ENCODE peak calls at places on chromosomes 1 and 21, in six cellular contexts. N is IMR-90, U is upper lobe of right lung, Z is psoas muscle, J is endodermal cell, O is endothelial cell of umbilical vein. G is an unnamed sample.

GRCh38 chr1:10530281-10530740 is 55.6 kb downstream of the PEX14 start:
- DNase-seq in O (peak; percentile 44), J (peak; percentile 92), Z (no peak), U (peak; percentile 90), N (peak; percentile 79), G (no peak)

GRCh38 chr1:1033731-1034437 is 14.0 kb downstream of the AGRN start:
- DNase-seq in J (peak; percentile 81), O (no peak), Z (no peak), U (no peak), N (no peak), G (no peak)

GRCh38 chr1:235557495-235557894 is 53.2 kb upstream of the B3GALNT2 start:
- DNase-seq in U (no peak), N (no peak), O (no peak), J (peak; percentile 85), Z (no peak), G (no peak)

GRCh38 chr1:20732071-20732587 is 374 bp downstream of the SH2D5 start:
- DNase-seq in N (peak; percentile 81), U (peak; percentile 78), Z (no peak), O (peak; percentile 46), J (peak; percentile 94), G (no peak)

GRCh38 chr1:42913426-42914091 is 45.1 kb downstream of the SLC2A1 start:
- DNase-seq in Z (no peak), O (peak; percentile 85), U (no peak), J (peak; percentile 88), N (peak; percentile 82), G (peak; percentile 86)

GRCh38 chr1:201309420-201309819 is 26.1 kb downstream of the PKP1 start:
- DNase-seq in J (peak; percentile 92), U (peak; percentile 80), Z (peak; percentile 92), N (peak; percentile 12), O (peak; percentile 75), G (peak; percentile 83)

GRCh38 chr1:169193191-169193850 is 86.8 kb downstream of the ATP1B1 start:
- DNase-seq in J (no peak), O (peak; percentile 36), Z (no peak), N (peak; percentile 17), U (no peak), G (no peak)

GRCh38 chr1:147463022-147463421 is 78.3 kb upstream of the BCL9 start:
- DNase-seq in O (no peak), N (no peak), Z (no peak), J (no peak), U (no peak), G (no peak)

GRCh38 chr1:42176902-42177519 is 12.5 kb upstream of the GUCA2A start:
- DNase-seq in U (peak; percentile 54), N (peak; percentile 55), J (peak; percentile 78), O (peak; percentile 66), Z (no peak), G (peak; percentile 39)

GRCh38 chr1:156659994-156660751 is 17.0 kb downstream of the NES start:
- DNase-seq in Z (peak; percentile 99), U (peak; percentile 97), N (peak; percentile 98), O (peak; percentile 96), J (peak; percentile 99), G (peak; percentile 94)

GRCh38 chr1:68379085-68379478 is 70.7 kb downstream of the RPE65 start:
- DNase-seq in N (no peak), J (no peak), U (no peak), Z (no peak), O (peak; percentile 73), G (no peak)

GRCh38 chr1:224998185-224998584 is 68.7 kb downstream of the DNAH14 start:
- DNase-seq in O (no peak), U (no peak), J (no peak), Z (no peak), N (no peak), G (no peak)

GRCh38 chr1:203454986-203455471 is 20.6 kb upstream of the PRELP start:
- DNase-seq in O (no peak), Z (no peak), U (no peak), N (no peak), J (no peak), G (no peak)

GRCh38 chr1:58619286-58620054 is 42.4 kb upstream of the TACSTD2 start:
- DNase-seq in Z (no peak), N (no peak), O (peak; percentile 83), J (peak; percentile 48), U (no peak), G (no peak)

GRCh38 chr21:27326293-27326692 is 359.4 kb upstream of the ADAMTS5 start:
- DNase-seq in Z (no peak), J (no peak), U (no peak), N (no peak), O (no peak), G (no peak)

GRCh38 chr1:228108742-228109072 is 392 bp downstream of the MRPL55 start:
- DNase-seq in Z (no peak), O (no peak), J (no peak), U (no peak), N (no peak), G (no peak)

GRCh38 chr1:91402023-91402422 is 2.6 kb downstream of the HFM1 start:
- DNase-seq in O (peak; percentile 26), J (no peak), N (peak; percentile 20), U (no peak), Z (no peak), G (no peak)

GRCh38 chr1:229991104-229991513 is 75.9 kb upstream of the GALNT2 start:
- DNase-seq in U (no peak), J (peak; percentile 32), N (no peak), O (no peak), Z (no peak), G (no peak)

GRCh38 chr1:31755197-31755611 is 8.9 kb downstream of the ADGRB2 start:
- DNase-seq in N (peak; percentile 30), Z (no peak), U (no peak), O (no peak), J (no peak), G (no peak)

GRCh38 chr1:162327144-162327790 is 49.4 kb downstream of the SPATA46 start:
- DNase-seq in N (no peak), Z (no peak), J (no peak), O (no peak), U (no peak), G (no peak)

GRCh38 chr1:10724052-10724494 is 72.4 kb downstream of the CASZ1 start:
- DNase-seq in Z (peak; percentile 91), U (peak; percentile 86), J (no peak), O (no peak), N (peak; percentile 26), G (peak; percentile 68)

GRCh38 chr1:10546896-10547295 is 72.1 kb downstream of the PEX14 start:
- DNase-seq in O (no peak), Z (no peak), J (no peak), N (no peak), U (no peak), G (no peak)

GRCh38 chr1:226215239-226215638 is 8.2 kb upstream of the MIXL1 start:
- DNase-seq in O (no peak), U (no peak), J (peak; percentile 79), Z (no peak), N (no peak), G (no peak)

GRCh38 chr1:185480545-185480944 is 163.5 kb upstream of the IVNS1ABP start:
- DNase-seq in N (no peak), Z (no peak), U (no peak), O (no peak), J (no peak), G (no peak)

GRCh38 chr1:111222308-111223125 is 5.0 kb upstream of the CHI3L2 start:
- DNase-seq in U (peak; percentile 88), Z (peak; percentile 73), J (peak; percentile 96), N (peak; percentile 50), O (peak; percentile 56), G (peak; percentile 62)

GRCh38 chr1:70459502-70460225 is 48.6 kb downstream of the CTH start:
- DNase-seq in O (no peak), Z (no peak), U (no peak), J (no peak), N (peak; percentile 20), G (no peak)

GRCh38 chr1:40803447-40803846 is 19.9 kb downstream of the KCNQ4 start:
- DNase-seq in N (no peak), O (no peak), U (no peak), Z (no peak), J (no peak), G (no peak)
- H3K4me1 ChIP-seq in N (peaks cover 11% of the 10 kb centered on the region), O (peaks cover 8% of the 10 kb centered on the region), U (peaks cover 11% of the 10 kb centered on the region), Z (peaks cover 54% of the 10 kb centered on the region), J (no peaks in the 10 kb centered on the region), G (peaks cover 19% of the 10 kb centered on the region)

GRCh38 chr1:154746620-154747299 is 123.3 kb downstream of the KCNN3 start:
- DNase-seq in O (no peak), Z (no peak), U (no peak), J (peak; percentile 37), N (no peak), G (no peak)

GRCh38 chr1:154745750-154746425 is 124.2 kb downstream of the KCNN3 start:
- DNase-seq in U (no peak), J (peak; percentile 22), O (no peak), Z (no peak), N (no peak), G (no peak)

GRCh38 chr1:154747841-154748766 is 122.0 kb downstream of the KCNN3 start:
- DNase-seq in U (no peak), O (no peak), N (no peak), J (peak; percentile 65), Z (no peak), G (peak; percentile 45)

GRCh38 chr1:154749078-154749760 is 120.9 kb downstream of the KCNN3 start:
- DNase-seq in Z (no peak), N (peak; percentile 23), J (peak; percentile 64), U (no peak), O (peak; percentile 18), G (peak; percentile 41)

GRCh38 chr1:154747380-154747779 is 122.7 kb downstream of the KCNN3 start:
- DNase-seq in O (no peak), J (no peak), N (no peak), U (no peak), Z (no peak), G (no peak)
- H3K4me3 ChIP-seq in O (no peak overlapping the region), J (no peak overlapping the region), N (no peak overlapping the region), U (no peak overlapping the region), Z (no peak overlapping the region), G (no peak overlapping the region)

DNA sequence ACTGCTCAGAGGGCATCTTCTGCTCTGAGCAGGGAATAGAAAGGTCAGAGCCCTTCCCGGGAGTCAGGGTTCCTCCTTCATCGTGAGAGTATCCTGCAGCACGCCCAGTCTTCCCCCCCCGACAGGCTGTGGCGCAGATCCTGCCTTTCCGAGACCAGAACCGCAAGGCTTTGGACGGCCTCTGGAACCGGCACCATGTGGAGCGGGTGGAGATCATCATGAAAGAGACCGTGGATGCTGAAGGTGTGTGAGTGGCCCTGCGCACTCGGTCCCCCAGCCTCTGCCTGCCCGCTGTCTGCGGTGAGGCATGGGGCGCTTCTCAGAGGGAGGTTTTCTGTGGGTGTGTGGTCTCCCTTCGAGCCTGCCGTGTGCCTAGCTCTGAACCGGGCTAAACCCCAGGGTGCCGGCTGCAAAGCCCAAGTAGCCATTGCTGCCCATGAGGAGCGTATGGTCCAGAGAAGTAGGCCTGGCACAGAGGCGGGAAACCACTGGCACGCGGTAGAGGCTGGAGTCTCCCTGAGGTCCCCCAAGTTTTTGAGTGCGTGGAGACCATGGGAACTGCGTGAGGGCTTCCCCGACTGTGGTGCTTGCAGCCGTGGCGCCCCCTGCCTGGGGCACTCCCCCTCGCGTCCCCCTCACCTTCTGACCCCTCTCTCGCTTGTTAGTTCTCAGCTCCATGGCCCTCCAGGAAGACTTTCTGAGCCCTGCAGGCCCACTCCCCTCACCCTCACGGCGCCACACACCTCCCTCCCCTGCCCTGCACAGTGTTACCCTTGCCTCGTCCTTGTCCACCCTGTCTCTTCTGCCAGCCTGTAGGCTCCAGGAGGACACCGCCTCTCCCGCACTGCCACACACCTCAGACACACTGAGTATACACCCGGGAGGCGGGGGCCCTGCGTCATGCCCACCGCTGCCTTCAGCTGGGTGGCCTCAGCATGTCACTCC is 12.5 kb downstream of the H6PD start:
- DNase-seq in N (no peak), Z (peak; percentile 62), U (no peak), O (no peak), J (no peak), G (no peak)
- TF ChIP-seq CTCF in N (no peak), Z (no peak), U (no peak), O (no peak), J (peak; percentile 43), G (no peak)

GRCh38 chr1:6013491-6013890 is 21.3 kb upstream of the NPHP4 start:
- DNase-seq in N (no peak), J (no peak), U (no peak), Z (no peak), O (no peak), G (no peak)
- H3K4me1 ChIP-seq in N (no peaks in the 10 kb centered on the region), J (no peaks in the 10 kb centered on the region), U (no peaks in the 10 kb centered on the region), Z (no peaks in the 10 kb centered on the region), O (no peaks in the 10 kb centered on the region), G (no peaks in the 10 kb centered on the region)